ENCODE peak calls at places on chromosomes 16 and 17, in six cellular contexts. One of them, this sample, is unnamed.

GRCh38 chr17:11598274-11599221 is at the start of gene DNAH9:
- DNase-seq in IMR-90: no peak
- DNase-seq in suprapubic skin: peak; percentile 96
- DNase-seq in A549: peak; percentile 62
- DNase-seq in GM12878: no peak
- DNase-seq in esophagus muscularis mucosa: peak; percentile 98
- DNase-seq in this sample: peak; percentile 89

GRCh38 chr17:37447641-37448040 is 41.0 kb downstream of the TADA2A start:
- DNase-seq in IMR-90: peak; percentile 51
- DNase-seq in suprapubic skin: no peak
- DNase-seq in A549: peak; percentile 26
- DNase-seq in GM12878: no peak
- DNase-seq in esophagus muscularis mucosa: no peak
- DNase-seq in this sample: no peak

GRCh38 chr17:59842901-59843652 is 49.7 kb downstream of the TUBD1 start:
- DNase-seq in IMR-90: peak; percentile 97
- DNase-seq in suprapubic skin: no peak
- DNase-seq in A549: peak; percentile 70
- DNase-seq in GM12878: peak; percentile 80
- DNase-seq in esophagus muscularis mucosa: no peak
- DNase-seq in this sample: no peak

GRCh38 chr17:80886641-80887573 is 104.7 kb upstream of the CHMP6 start:
- DNase-seq in IMR-90: no peak
- DNase-seq in suprapubic skin: no peak
- DNase-seq in A549: no peak
- DNase-seq in GM12878: no peak
- DNase-seq in esophagus muscularis mucosa: no peak
- DNase-seq in this sample: peak; percentile 73

GRCh38 chr16:10743227-10743609 is 424 bp upstream of the NUBP1 start:
- DNase-seq in IMR-90: no peak
- DNase-seq in suprapubic skin: no peak
- DNase-seq in A549: peak; percentile 17
- DNase-seq in GM12878: no peak
- DNase-seq in esophagus muscularis mucosa: no peak
- DNase-seq in this sample: no peak

GRCh38 chr16:48317614-48318013 is 67.6 kb downstream of the SIAH1 start:
- DNase-seq in IMR-90: peak; percentile 76
- DNase-seq in suprapubic skin: no peak
- DNase-seq in A549: no peak
- DNase-seq in GM12878: no peak
- DNase-seq in esophagus muscularis mucosa: no peak
- DNase-seq in this sample: no peak

GRCh38 chr17:28982191-28982793 is 23.5 kb downstream of the SEZ6 start:
- DNase-seq in IMR-90: peak; percentile 24
- DNase-seq in suprapubic skin: no peak
- DNase-seq in A549: no peak
- DNase-seq in GM12878: peak; percentile 64
- DNase-seq in esophagus muscularis mucosa: no peak
- DNase-seq in this sample: peak; percentile 81

GRCh38 chr17:73099504-73099903 is 7.0 kb upstream of the SLC39A11 start:
- DNase-seq in IMR-90: no peak
- DNase-seq in suprapubic skin: no peak
- DNase-seq in A549: no peak
- DNase-seq in GM12878: no peak
- DNase-seq in esophagus muscularis mucosa: no peak
- DNase-seq in this sample: no peak

GRCh38 chr17:45908460-45908859 is 14.1 kb downstream of the MAPT start:
- DNase-seq in IMR-90: no peak
- DNase-seq in suprapubic skin: no peak
- DNase-seq in A549: no peak
- DNase-seq in GM12878: no peak
- DNase-seq in esophagus muscularis mucosa: no peak
- DNase-seq in this sample: no peak

GRCh38 chr17:45756266-45756989 is 27.7 kb upstream of the CRHR1 start:
- DNase-seq in IMR-90: no peak
- DNase-seq in suprapubic skin: no peak
- DNase-seq in A549: no peak
- DNase-seq in GM12878: no peak
- DNase-seq in esophagus muscularis mucosa: no peak
- DNase-seq in this sample: no peak

GRCh38 chr16:86118467-86119307 is 219.7 kb downstream of the IRF8 start:
- DNase-seq in IMR-90: peak; percentile 57
- DNase-seq in suprapubic skin: no peak
- DNase-seq in A549: no peak
- DNase-seq in GM12878: peak; percentile 73
- DNase-seq in esophagus muscularis mucosa: no peak
- DNase-seq in this sample: no peak

GRCh38 chr17:42848093-42848492 is 2.9 kb upstream of the AOC3 start:
- DNase-seq in IMR-90: no peak
- DNase-seq in suprapubic skin: no peak
- DNase-seq in A549: no peak
- DNase-seq in GM12878: no peak
- DNase-seq in esophagus muscularis mucosa: no peak
- DNase-seq in this sample: no peak

GRCh38 chr17:42844761-42845555 is 578 bp downstream of the AOC2 start:
- DNase-seq in IMR-90: no peak
- DNase-seq in suprapubic skin: no peak
- DNase-seq in A549: no peak
- DNase-seq in GM12878: no peak
- DNase-seq in esophagus muscularis mucosa: no peak
- DNase-seq in this sample: peak; percentile 66

GRCh38 chr17:42845918-42846593 is 1.7 kb downstream of the AOC2 start:
- DNase-seq in IMR-90: no peak
- DNase-seq in suprapubic skin: no peak
- DNase-seq in A549: no peak
- DNase-seq in GM12878: no peak
- DNase-seq in esophagus muscularis mucosa: no peak
- DNase-seq in this sample: peak; percentile 59

GRCh38 chr17:42845556-42845917 is 1.2 kb downstream of the AOC2 start:
- DNase-seq in IMR-90: no peak
- DNase-seq in suprapubic skin: no peak
- DNase-seq in A549: no peak
- DNase-seq in GM12878: no peak
- DNase-seq in esophagus muscularis mucosa: no peak
- DNase-seq in this sample: peak; percentile 39

DNA sequence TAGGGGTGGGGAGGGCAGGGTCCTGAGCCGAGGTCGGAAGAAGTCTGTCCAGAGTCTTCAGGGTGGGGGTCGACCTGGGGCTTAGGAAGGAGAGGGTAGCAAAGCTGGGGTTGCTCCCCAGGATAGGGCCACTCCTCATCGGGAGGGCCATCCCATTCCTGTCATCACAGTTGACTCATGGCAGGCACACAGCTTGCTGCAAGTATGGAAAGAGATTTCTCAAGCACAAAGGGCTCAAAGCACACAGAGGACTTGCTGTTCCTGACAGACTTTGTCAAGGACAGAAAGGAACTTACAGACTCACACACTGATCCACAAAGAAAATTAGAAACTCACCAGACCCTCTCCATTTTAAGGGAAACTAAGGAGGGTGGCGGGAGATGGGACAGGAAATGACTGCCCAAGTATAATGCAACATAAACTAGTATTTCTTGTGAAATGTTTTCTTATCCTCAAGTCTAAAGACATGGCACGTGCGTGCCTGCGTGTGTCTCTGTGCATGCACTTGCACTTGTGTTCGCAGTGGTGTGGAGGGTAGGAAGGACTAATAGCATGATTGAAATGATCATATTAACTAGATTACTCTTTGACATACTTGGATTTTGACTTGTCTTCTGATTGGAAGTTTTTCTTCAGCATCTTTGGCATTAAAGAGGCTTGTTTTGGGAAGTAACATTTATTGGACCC is 2.4 kb downstream of the AOC2 start:
- DNase-seq in IMR-90: peak; percentile 29
- DNase-seq in suprapubic skin: no peak
- DNase-seq in A549: no peak
- DNase-seq in GM12878: no peak
- DNase-seq in esophagus muscularis mucosa: no peak
- DNase-seq in this sample: peak; percentile 50
- TF ChIP-seq POLR2A in IMR-90: no peak
- TF ChIP-seq POLR2A in suprapubic skin: no peak
- TF ChIP-seq POLR2A in A549: no peak
- TF ChIP-seq POLR2A in GM12878: peak; percentile 3
- TF ChIP-seq POLR2A in esophagus muscularis mucosa: no peak
- TF ChIP-seq POLR2A in this sample: no peak

GRCh38 chr16:72199938-72200337 is 28.0 kb upstream of the PMFBP1 start:
- DNase-seq in IMR-90: no peak
- DNase-seq in suprapubic skin: no peak
- DNase-seq in A549: no peak
- DNase-seq in GM12878: no peak
- DNase-seq in esophagus muscularis mucosa: no peak
- DNase-seq in this sample: no peak

GRCh38 chr16:72201387-72201786 is 29.4 kb upstream of the PMFBP1 start:
- DNase-seq in IMR-90: no peak
- DNase-seq in suprapubic skin: no peak
- DNase-seq in A549: no peak
- DNase-seq in GM12878: no peak
- DNase-seq in esophagus muscularis mucosa: no peak
- DNase-seq in this sample: no peak

GRCh38 chr16:72202014-72202413 is 30.1 kb upstream of the PMFBP1 start:
- DNase-seq in IMR-90: no peak
- DNase-seq in suprapubic skin: no peak
- DNase-seq in A549: no peak
- DNase-seq in GM12878: no peak
- DNase-seq in esophagus muscularis mucosa: no peak
- DNase-seq in this sample: no peak

GRCh38 chr16:72198641-72199250 is 26.8 kb upstream of the PMFBP1 start:
- DNase-seq in IMR-90: no peak
- DNase-seq in suprapubic skin: no peak
- DNase-seq in A549: no peak
- DNase-seq in GM12878: no peak
- DNase-seq in esophagus muscularis mucosa: no peak
- DNase-seq in this sample: no peak

DNA sequence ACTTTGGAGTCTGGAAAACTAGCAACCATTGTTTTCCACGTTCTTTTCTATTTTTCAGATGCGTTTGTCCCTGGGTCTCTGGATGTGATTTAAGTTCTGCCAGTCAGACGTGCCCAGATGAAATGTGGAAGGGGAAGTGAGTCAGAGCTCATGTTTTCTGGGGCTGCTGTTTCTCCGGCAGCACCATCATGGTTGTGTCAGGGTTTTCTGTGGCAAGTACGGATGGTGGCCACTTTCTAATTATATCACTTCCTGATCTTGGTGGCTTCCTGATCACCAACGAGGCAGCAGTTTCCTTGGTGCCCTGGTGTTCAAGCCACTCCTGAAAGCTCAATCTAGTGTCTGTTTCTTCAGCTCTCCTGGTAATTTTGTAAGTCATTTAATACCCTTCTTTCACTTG is 31.4 kb upstream of the PMFBP1 start:
- DNase-seq in IMR-90: peak; percentile 4
- DNase-seq in suprapubic skin: no peak
- DNase-seq in A549: no peak
- DNase-seq in GM12878: peak; percentile 49
- DNase-seq in esophagus muscularis mucosa: no peak
- DNase-seq in this sample: no peak
- H3K4me3 ChIP-seq in IMR-90: no peak overlapping the region
- H3K4me3 ChIP-seq in suprapubic skin: no peak overlapping the region
- H3K4me3 ChIP-seq in A549: no peak overlapping the region
- H3K4me3 ChIP-seq in GM12878: no peak overlapping the region
- H3K4me3 ChIP-seq in esophagus muscularis mucosa: no peak overlapping the region
- H3K4me3 ChIP-seq in this sample: no peak overlapping the region

GRCh38 chr17:50637829-50638571 is 3.3 kb downstream of the ABCC3 start:
- DNase-seq in IMR-90: no peak
- DNase-seq in suprapubic skin: no peak
- DNase-seq in A549: no peak
- DNase-seq in GM12878: no peak
- DNase-seq in esophagus muscularis mucosa: no peak
- DNase-seq in this sample: no peak
- TF ChIP-seq POLR2A in IMR-90: no peak
- TF ChIP-seq POLR2A in suprapubic skin: no peak
- TF ChIP-seq POLR2A in A549: peak; percentile 25
- TF ChIP-seq POLR2A in GM12878: no peak
- TF ChIP-seq POLR2A in esophagus muscularis mucosa: no peak
- TF ChIP-seq POLR2A in this sample: no peak

DNA sequence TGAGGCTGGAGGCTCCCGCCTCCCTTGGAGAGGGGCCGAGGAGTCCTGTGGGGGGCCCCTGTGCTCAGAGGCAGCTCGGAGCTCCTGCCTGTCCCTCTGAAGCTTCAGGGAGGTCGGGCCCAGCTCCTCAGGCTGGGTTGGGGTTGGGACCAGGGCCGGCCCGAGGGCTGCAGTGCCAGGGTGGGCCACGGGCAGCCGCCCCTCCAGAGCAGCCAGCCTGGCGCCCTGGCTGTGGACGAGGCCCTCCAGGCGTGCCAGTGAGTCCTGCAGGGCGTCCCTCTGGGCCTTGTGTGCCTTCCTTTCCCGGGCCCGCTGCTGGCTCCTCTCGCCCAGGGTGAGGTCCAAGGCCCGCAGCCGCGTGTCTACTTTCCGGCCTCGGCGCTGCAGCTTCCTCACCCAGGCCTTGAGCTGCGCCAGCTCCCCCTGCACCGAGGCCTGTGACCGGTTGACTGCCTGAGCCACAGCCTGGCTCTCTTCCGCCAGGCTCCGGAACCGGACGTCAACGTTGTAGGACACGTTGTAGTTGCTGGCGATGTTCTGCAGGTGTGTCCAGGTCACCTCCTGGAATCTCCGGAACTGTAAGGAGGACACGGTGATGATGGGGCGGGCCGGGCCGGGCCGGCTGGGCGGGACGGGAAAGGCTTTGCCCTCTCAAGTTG is 1.2 kb downstream of the PTX4 start:
- DNase-seq in IMR-90: no peak
- DNase-seq in suprapubic skin: no peak
- DNase-seq in A549: no peak
- DNase-seq in GM12878: no peak
- DNase-seq in esophagus muscularis mucosa: no peak
- DNase-seq in this sample: peak; percentile 80
- H3K4me3 ChIP-seq in IMR-90: no peak overlapping the region
- H3K4me3 ChIP-seq in suprapubic skin: no peak overlapping the region
- H3K4me3 ChIP-seq in A549: no peak overlapping the region
- H3K4me3 ChIP-seq in GM12878: no peak overlapping the region
- H3K4me3 ChIP-seq in esophagus muscularis mucosa: no peak overlapping the region
- H3K4me3 ChIP-seq in this sample: no peak overlapping the region

This sample was measured in spleen.